ENCODE peak calls at places on chromosomes 3 and 15, in six cellular contexts. Y, B, W, N, V and D are unnamed samples.

GRCh38 chr3:174215426-174215825 is 643.7 kb upstream of the NAALADL2 start:
- DNase-seq in V (no peak), B (no peak), W (no peak), N (no peak), Y (no peak), D (no peak)

GRCh38 chr15:49646891-49647290 is 26.0 kb downstream of the DTWD1 start:
- DNase-seq in W (no peak), V (no peak), B (no peak), Y (no peak), N (no peak), D (no peak)

GRCh38 chr15:94243418-94243817 is 12.1 kb downstream of the MCTP2 start:
- DNase-seq in B (no peak), V (no peak), N (no peak), W (no peak), Y (no peak), D (no peak)

GRCh38 chr3:140343709-140344417 is 334.0 kb upstream of the TRIM42 start:
- DNase-seq in Y (no peak), V (no peak), B (no peak), N (no peak), W (no peak), D (no peak)

GRCh38 chr15:22845289-22845900 is 6.9 kb downstream of the NIPA2 start:
- DNase-seq in W (no peak), V (no peak), N (no peak), Y (no peak), B (no peak), D (no peak)

GRCh38 chr15:73518876-73519594 is 76.1 kb downstream of the REC114 start:
- DNase-seq in B (no peak), W (no peak), Y (no peak), N (no peak), V (no peak), D (no peak)

GRCh38 chr3:39903253-39903652 is 93.8 kb downstream of the MYRIP start:
- DNase-seq in Y (no peak), V (no peak), B (no peak), N (no peak), W (no peak), D (no peak)

GRCh38 chr15:91193059-91193715 is 93.1 kb downstream of the SV2B start:
- DNase-seq in B (no peak), V (no peak), N (no peak), Y (no peak), W (no peak), D (no peak)

GRCh38 chr3:66885326-66886000 is 112.6 kb upstream of the KBTBD8 start:
- DNase-seq in B (no peak), V (no peak), N (no peak), Y (no peak), W (no peak), D (no peak)

GRCh38 chr15:23447107-23447500 is at the start of gene GOLGA6L2:
- DNase-seq in V (no peak), W (no peak), N (peak; percentile 38), Y (no peak), B (no peak), D (no peak)

GRCh38 chr15:32998979-32999677 is 195.4 kb downstream of the FMN1 start:
- DNase-seq in V (peak; percentile 65), W (no peak), B (no peak), Y (peak; percentile 49), N (no peak), D (no peak)

GRCh38 chr3:98556164-98557130 is 24.7 kb downstream of the GPR15 start:
- DNase-seq in B (peak; percentile 77), Y (no peak), V (no peak), N (peak; percentile 13), W (no peak), D (peak; percentile 43)

DNA sequence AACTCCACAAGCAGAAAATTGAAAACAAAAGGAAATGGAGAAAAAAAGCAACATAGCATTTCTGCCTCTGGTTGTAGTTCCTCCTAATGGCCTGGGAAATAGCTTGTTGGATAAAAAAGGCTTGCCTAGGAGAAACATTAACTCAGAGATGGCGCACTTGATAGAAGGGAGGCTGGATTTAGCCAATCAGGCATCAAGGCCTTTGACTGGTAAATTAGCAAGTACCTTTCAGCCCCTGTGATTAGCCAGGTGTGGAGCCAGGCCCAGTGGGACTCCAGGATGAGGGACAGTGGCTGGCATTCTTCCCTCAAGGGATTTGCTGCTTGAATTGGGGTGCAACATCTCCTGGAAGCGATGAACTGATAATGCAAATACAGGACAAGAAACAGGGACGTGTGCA is 84.5 kb downstream of the RPLP1 start:
- DNase-seq in W (no peak), N (no peak), B (no peak), Y (no peak), V (no peak), D (no peak)
- H3K4me3 ChIP-seq in W (no peak overlapping the region), N (no peak overlapping the region), B (no peak overlapping the region), Y (no peak overlapping the region), V (no peak overlapping the region), D (no peak overlapping the region)

GRCh38 chr15:74789741-74790079 is 7.8 kb downstream of the CSK start:
- DNase-seq in N (no peak), W (no peak), V (no peak), B (no peak), Y (no peak), D (no peak)

GRCh38 chr15:74788716-74789151 is 6.9 kb downstream of the CSK start:
- DNase-seq in V (no peak), Y (no peak), W (no peak), B (peak; percentile 81), N (peak; percentile 60), D (peak; percentile 64)

GRCh38 chr15:74790080-74790916 is 8.4 kb downstream of the CSK start:
- DNase-seq in W (no peak), Y (peak; percentile 82), V (peak; percentile 74), B (peak; percentile 38), N (no peak), D (no peak)

GRCh38 chr15:74788042-74788715 is 6.3 kb downstream of the CSK start:
- DNase-seq in V (no peak), W (no peak), B (no peak), Y (no peak), N (no peak), D (no peak)

DNA sequence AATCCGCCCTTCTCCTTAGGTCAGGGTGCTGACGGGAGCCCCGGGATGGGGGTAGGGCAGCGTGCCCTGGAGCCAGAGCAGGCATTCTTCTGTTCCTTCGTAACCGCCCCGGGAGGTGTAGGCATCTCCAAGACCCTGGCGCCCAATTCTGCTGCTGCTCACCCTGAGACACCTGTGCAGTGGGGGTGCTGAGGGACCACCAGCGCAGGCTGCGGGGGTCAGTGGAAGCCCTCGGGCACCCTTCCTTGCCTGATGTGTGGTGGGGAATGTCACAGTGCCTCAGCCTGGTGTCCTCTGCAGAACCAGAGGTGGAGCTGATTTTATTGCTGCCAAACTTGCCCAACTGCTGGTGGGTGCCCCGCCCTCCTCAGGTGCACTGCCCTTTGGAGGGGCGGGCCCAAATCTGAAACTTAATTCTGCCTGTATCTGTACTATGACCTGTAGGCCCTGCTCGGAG is 7.3 kb downstream of the CSK start:
- DNase-seq in Y (no peak), W (no peak), N (no peak), B (peak; percentile 89), V (no peak), D (peak; percentile 47)
- H3K27ac ChIP-seq in Y (peak overlapping the region; percentile 98), W (peak overlapping the region; percentile 59), N (peak overlapping the region; percentile 90), B (peak overlapping the region; percentile 95), V (no peak overlapping the region), D (peak overlapping the region; percentile 86)

GRCh38 chr3:51967384-51968174 is at the start of gene PCBP4:
- DNase-seq in N (peak; percentile 63), Y (peak; percentile 78), B (peak; percentile 40), W (no peak), V (peak; percentile 76), D (peak; percentile 43)

GRCh38 chr3:51970606-51971300 is 3.1 kb downstream of the ABHD14B start:
- DNase-seq in W (no peak), N (no peak), V (no peak), B (no peak), Y (no peak), D (no peak)

GRCh38 chr3:51969841-51970240 is 2.6 kb upstream of the PCBP4 start:
- DNase-seq in V (no peak), Y (no peak), W (no peak), N (no peak), B (no peak), D (no peak)

GRCh38 chr3:51968175-51968681 is 974 bp upstream of the PCBP4 start:
- DNase-seq in B (no peak), N (peak; percentile 60), V (peak; percentile 34), W (no peak), Y (no peak), D (no peak)

GRCh38 chr3:51968883-51969674 is 1.8 kb upstream of the PCBP4 start:
- DNase-seq in Y (no peak), B (no peak), W (no peak), V (no peak), N (no peak), D (no peak)
- H3K4me3 ChIP-seq in Y (no peak overlapping the region), B (no peak overlapping the region), W (no peak overlapping the region), V (no peak overlapping the region), N (no peak overlapping the region), D (no peak overlapping the region)

DNA sequence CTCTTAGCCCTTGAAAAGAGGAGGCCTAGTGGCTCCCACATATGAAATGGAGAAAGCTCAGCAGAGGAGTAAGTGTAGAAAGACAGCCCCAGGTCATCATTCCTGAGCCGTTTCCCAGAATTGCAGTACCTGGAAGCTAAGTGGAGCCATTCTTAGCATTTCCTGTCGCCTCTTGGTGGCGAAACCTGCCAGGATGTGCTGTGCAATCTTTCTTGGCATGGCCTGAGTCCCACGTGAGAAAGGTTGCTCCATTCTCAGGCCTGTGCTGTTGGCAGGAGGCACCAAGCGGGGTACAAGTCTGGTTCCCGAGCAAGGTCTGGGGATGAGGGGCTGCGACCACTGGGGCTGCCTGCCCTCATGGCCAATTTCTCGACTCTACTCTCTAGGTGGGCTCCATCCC is 207.2 kb upstream of the TPM1 start:
- DNase-seq in W (no peak), N (no peak), V (peak; percentile 47), Y (peak; percentile 46), B (no peak), D (no peak)
- H3K27ac ChIP-seq in W (no peak overlapping the region), N (no peak overlapping the region), V (peak overlapping the region; percentile 51), Y (peak overlapping the region; percentile 62), B (no peak overlapping the region), D (no peak overlapping the region)

DNA sequence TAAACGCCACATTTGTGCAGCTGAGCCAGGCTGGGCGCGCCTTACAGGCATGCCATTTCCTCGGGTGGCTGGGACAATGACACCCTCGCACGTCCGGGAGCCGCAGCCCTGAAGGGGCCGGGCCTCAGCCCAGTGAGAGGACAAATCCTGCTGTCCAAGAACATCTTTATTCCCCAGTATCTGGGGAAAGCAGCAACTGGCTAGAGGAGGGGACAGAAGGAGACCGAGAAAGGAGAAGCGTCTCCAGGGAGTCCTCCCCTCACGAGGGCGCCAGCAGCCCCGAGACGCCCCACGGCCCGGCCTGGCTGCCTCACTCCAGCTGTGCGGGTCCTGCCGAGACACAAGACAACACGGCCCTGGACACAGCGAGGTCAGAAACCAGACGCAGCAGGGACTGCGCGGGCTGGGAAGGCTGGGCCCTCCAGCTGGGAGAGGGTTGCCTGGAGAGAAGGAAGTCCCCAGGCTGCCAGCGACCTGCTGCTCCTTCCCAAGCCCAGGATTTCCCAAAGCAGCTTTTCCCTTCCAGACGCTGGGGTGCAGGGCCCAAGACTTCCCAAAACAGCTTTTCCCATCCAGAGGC is 130.2 kb downstream of the CHSY1 start:
- DNase-seq in V (peak; percentile 76), Y (peak; percentile 88), W (peak; percentile 31), N (no peak), B (peak; percentile 72), D (no peak)
- H3K4me3 ChIP-seq in V (peak overlapping the region; percentile 58), Y (peak overlapping the region; percentile 54), W (peak overlapping the region; percentile 65), N (no peak overlapping the region), B (peak overlapping the region; percentile 62), D (no peak overlapping the region)

DNA sequence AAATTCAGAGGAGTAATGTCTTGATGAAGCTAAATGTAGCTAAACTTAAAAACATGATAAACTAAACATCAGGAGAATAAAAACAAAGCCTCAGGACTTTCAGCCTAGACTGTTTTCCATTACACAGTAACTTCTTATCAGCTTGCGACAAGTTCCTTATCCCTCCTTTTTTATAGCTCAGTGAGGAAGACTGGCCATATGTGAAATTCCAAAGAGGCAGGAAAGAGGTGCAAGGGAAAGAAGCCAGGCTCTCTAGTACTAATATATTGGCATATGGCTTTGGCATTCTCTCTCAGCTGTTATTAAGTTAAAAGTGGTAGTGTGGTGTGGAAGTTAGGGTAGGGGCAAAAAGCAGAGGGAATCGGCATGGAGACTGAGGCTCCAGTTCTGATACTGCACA is 4.4 kb downstream of the COX17 start:
- DNase-seq in Y (no peak), V (no peak), B (no peak), W (no peak), N (no peak), D (no peak)
- H3K27ac ChIP-seq in Y (peak overlapping the region; percentile 98), V (no peak overlapping the region), B (no peak overlapping the region), W (no peak overlapping the region), N (no peak overlapping the region), D (no peak overlapping the region)